ENCODE peak calls at places on chromosomes 16 and 17, in four cellular contexts. One of them, this sample, is unnamed.

GRCh38 chr17:48261297-48261880 is 153.8 kb downstream of the SNX11 start:
- DNase-seq in OCI-M1: peak
- DNase-seq in NCI-H1417: peak
- DNase-seq in fibroblast of the conjunctiva: no peak
- DNase-seq in this sample: no peak

GRCh38 chr17:44307387-44308186 is 814 bp upstream of the RUNDC3A start:
- DNase-seq in NCI-H1417: peak
- DNase-seq in OCI-M1: no peak
- DNase-seq in fibroblast of the conjunctiva: no peak
- DNase-seq in this sample: no peak

GRCh38 chr17:73188011-73188410 is 4.8 kb upstream of the COG1 start:
- DNase-seq in NCI-H1417: no peak
- DNase-seq in OCI-M1: no peak
- DNase-seq in fibroblast of the conjunctiva: no peak
- DNase-seq in this sample: no peak

GRCh38 chr17:37796081-37796480 is 51.2 kb upstream of the HNF1B start:
- DNase-seq in NCI-H1417: no peak
- DNase-seq in OCI-M1: no peak
- DNase-seq in fibroblast of the conjunctiva: no peak
- DNase-seq in this sample: no peak

GRCh38 chr17:79954281-79955166 is 81.1 kb downstream of the TBC1D16 start:
- DNase-seq in fibroblast of the conjunctiva: no peak
- DNase-seq in NCI-H1417: peak
- DNase-seq in OCI-M1: no peak
- DNase-seq in this sample: no peak

GRCh38 chr17:74374786-74375185 is 7.5 kb downstream of the GPR142 start:
- DNase-seq in OCI-M1: no peak
- DNase-seq in NCI-H1417: no peak
- DNase-seq in fibroblast of the conjunctiva: no peak
- DNase-seq in this sample: no peak

GRCh38 chr17:67246648-67247415 is 1.8 kb upstream of the HELZ start:
- DNase-seq in fibroblast of the conjunctiva: no peak
- DNase-seq in OCI-M1: no peak
- DNase-seq in NCI-H1417: no peak
- DNase-seq in this sample: no peak

GRCh38 chr17:51913491-51913890 is 245.0 kb downstream of the CA10 start:
- DNase-seq in NCI-H1417: no peak
- DNase-seq in OCI-M1: no peak
- DNase-seq in fibroblast of the conjunctiva: no peak
- DNase-seq in this sample: no peak

GRCh38 chr16:77834600-77834963 is 46.2 kb downstream of the VAT1L start:
- DNase-seq in OCI-M1: no peak
- DNase-seq in fibroblast of the conjunctiva: no peak
- DNase-seq in NCI-H1417: no peak
- DNase-seq in this sample: peak

GRCh38 chr17:41682611-41683010 is 6.1 kb upstream of the EIF1 start:
- DNase-seq in fibroblast of the conjunctiva: no peak
- DNase-seq in OCI-M1: no peak
- DNase-seq in NCI-H1417: no peak
- DNase-seq in this sample: no peak

GRCh38 chr17:62014526-62014925 is 50.6 kb downstream of the MED13 start:
- DNase-seq in OCI-M1: no peak
- DNase-seq in NCI-H1417: no peak
- DNase-seq in fibroblast of the conjunctiva: no peak
- DNase-seq in this sample: no peak

GRCh38 chr17:45826919-45827628 is 17.6 kb upstream of the SPPL2C start:
- DNase-seq in fibroblast of the conjunctiva: no peak
- DNase-seq in NCI-H1417: no peak
- DNase-seq in OCI-M1: no peak
- DNase-seq in this sample: no peak

GRCh38 chr16:85457366-85457765 is 155.8 kb upstream of the GSE1 start:
- DNase-seq in OCI-M1: no peak
- DNase-seq in NCI-H1417: no peak
- DNase-seq in fibroblast of the conjunctiva: no peak
- DNase-seq in this sample: no peak

GRCh38 chr17:9237661-9238301 is 216.5 kb downstream of the NTN1 start:
- DNase-seq in OCI-M1: no peak
- DNase-seq in fibroblast of the conjunctiva: no peak
- DNase-seq in NCI-H1417: no peak
- DNase-seq in this sample: no peak

GRCh38 chr17:56165017-56165720 is 11.9 kb downstream of the ANKFN1 start:
- DNase-seq in fibroblast of the conjunctiva: no peak
- DNase-seq in OCI-M1: no peak
- DNase-seq in NCI-H1417: no peak
- DNase-seq in this sample: no peak

GRCh38 chr17:72343911-72344310 is 223.1 kb downstream of the SOX9 start:
- DNase-seq in OCI-M1: no peak
- DNase-seq in NCI-H1417: no peak
- DNase-seq in fibroblast of the conjunctiva: no peak
- DNase-seq in this sample: no peak

GRCh38 chr17:41464682-41465081 is 2.5 kb downstream of the KRT32 start:
- DNase-seq in OCI-M1: no peak
- DNase-seq in NCI-H1417: no peak
- DNase-seq in fibroblast of the conjunctiva: peak
- DNase-seq in this sample: peak

GRCh38 chr16:89909777-89910716 is 8.6 kb upstream of the MC1R start:
- DNase-seq in fibroblast of the conjunctiva: peak
- DNase-seq in OCI-M1: peak
- DNase-seq in NCI-H1417: peak
- DNase-seq in this sample: no peak

GRCh38 chr17:51428668-51429486 is 168.5 kb downstream of the UTP18 start:
- DNase-seq in OCI-M1: peak
- DNase-seq in NCI-H1417: no peak
- DNase-seq in fibroblast of the conjunctiva: no peak
- DNase-seq in this sample: no peak

GRCh38 chr17:1767358-1767757 is 5.5 kb downstream of the SERPINF1 start:
- DNase-seq in NCI-H1417: no peak
- DNase-seq in OCI-M1: no peak
- DNase-seq in fibroblast of the conjunctiva: no peak
- DNase-seq in this sample: no peak